ENCODE peak calls at places on chromosome 1, in seven cellular contexts. Z, E, Y, K, F, S and W are unnamed samples.

GRCh38 chr1:236063919-236064673 is 794 bp downstream of the NID1 start:
- DNase-seq in Y (peak), E (peak), Z (peak), F (peak), S (peak), K (peak), W (peak)

GRCh38 chr1:166166400-166166699 is 451 bp downstream of the FAM78B start:
- DNase-seq in S (no peak), Y (no peak), K (no peak), Z (no peak), E (peak), F (no peak), W (no peak)

GRCh38 chr1:205577874-205578658 is 53.7 kb downstream of the ELK4 start:
- DNase-seq in F (no peak), S (no peak), K (no peak), E (no peak), Z (peak), Y (no peak), W (peak)

GRCh38 chr1:68111804-68112436 is 61.5 kb upstream of the DIRAS3 start:
- DNase-seq in E (peak), K (no peak), F (peak), Y (peak), Z (peak), S (peak), W (peak)

GRCh38 chr1:196890668-196891067 is 2.8 kb downstream of the CFHR4 start:
- DNase-seq in Y (no peak), Z (no peak), S (no peak), E (no peak), F (no peak), K (no peak), W (no peak)

GRCh38 chr1:36523850-36524249 is 41.1 kb upstream of the CSF3R start:
- DNase-seq in K (no peak), E (no peak), F (no peak), Y (no peak), S (no peak), Z (no peak), W (no peak)

GRCh38 chr1:205774277-205775014 is 836 bp downstream of the RAB29 start:
- DNase-seq in Z (peak), K (no peak), E (peak), Y (peak), S (peak), F (peak), W (peak)

GRCh38 chr1:42167611-42168396 is 3.3 kb upstream of the GUCA2A start:
- DNase-seq in Y (no peak), E (no peak), S (no peak), Z (no peak), F (no peak), K (no peak), W (no peak)

GRCh38 chr1:180956028-180956640 is 43.4 kb downstream of the KIAA1614 start:
- DNase-seq in Z (peak), Y (no peak), E (no peak), K (no peak), S (no peak), F (no peak), W (no peak)

GRCh38 chr1:198556969-198557368 is 16.5 kb upstream of the ATP6V1G3 start:
- DNase-seq in E (no peak), Y (no peak), K (no peak), Z (no peak), S (no peak), F (peak), W (peak)

GRCh38 chr1:207805841-207806421 is 54.1 kb downstream of the CD46 start:
- DNase-seq in K (no peak), E (no peak), Z (no peak), F (peak), Y (peak), S (peak), W (peak)

GRCh38 chr1:161119379-161120061 is 1.6 kb downstream of the NIT1 start:
- DNase-seq in Z (peak), Y (peak), E (peak), K (no peak), F (peak), S (peak), W (peak)

GRCh38 chr1:82491301-82491986 is 690.7 kb downstream of the ADGRL2 start:
- DNase-seq in E (no peak), S (no peak), Z (no peak), K (no peak), Y (no peak), F (no peak), W (no peak)

GRCh38 chr1:74317663-74318062 is 82.5 kb downstream of the TNNI3K start:
- DNase-seq in Y (no peak), S (no peak), Z (no peak), K (no peak), E (no peak), F (no peak), W (no peak)

GRCh38 chr1:24890861-24891260 is 39.2 kb downstream of the RUNX3 start:
- DNase-seq in E (no peak), K (no peak), Y (no peak), Z (no peak), F (no peak), S (no peak), W (no peak)

DNA sequence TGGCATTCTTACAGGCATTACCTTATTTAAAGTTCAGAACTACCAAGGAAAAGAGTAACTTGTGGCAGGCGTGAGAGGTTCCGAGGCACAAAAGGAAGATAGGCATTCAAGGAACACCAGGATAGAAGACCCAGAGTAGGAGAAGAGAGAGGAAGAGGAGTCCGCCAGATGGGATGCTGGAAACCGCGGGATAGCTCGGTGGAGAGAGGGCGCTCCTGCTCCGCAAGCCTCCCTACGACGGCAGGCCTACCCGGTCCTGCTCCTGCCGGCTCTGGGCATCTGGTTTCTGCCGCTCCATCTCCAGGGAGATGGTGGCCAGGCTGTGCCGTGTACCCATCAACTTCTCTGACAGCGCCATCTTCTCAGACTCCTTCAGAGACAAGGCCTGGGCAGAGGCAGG is 5.4 kb upstream of the NBPF1 start:
- DNase-seq in Z (peak), K (peak), Y (no peak), F (peak), E (no peak), S (no peak), W (peak)
- TF ChIP-seq CTCF in Z (no peak), K (no peak), Y (no peak), F (no peak), E (no peak), S (no peak), W (no peak)

GRCh38 chr1:43653339-43653738 is 3.4 kb downstream of the KDM4A start:
- DNase-seq in Y (peak), F (no peak), S (peak), E (peak), K (no peak), Z (no peak), W (peak)
- TF ChIP-seq CTCF in Y (peak), F (no peak), S (peak), E (no peak), K (no peak), Z (peak), W (peak)

GRCh38 chr1:172176206-172176605 is 244.3 kb upstream of the C1orf105 start:
- DNase-seq in S (no peak), E (no peak), Z (no peak), K (no peak), Y (no peak), F (no peak), W (no peak)
- TF ChIP-seq CTCF in S (no peak), E (no peak), Z (no peak), K (no peak), Y (no peak), F (no peak), W (no peak)

GRCh38 chr1:231093158-231093922 is 53.3 kb upstream of the FAM89A start:
- DNase-seq in E (no peak), F (no peak), S (peak), Y (peak), Z (no peak), K (no peak), W (no peak)
- TF ChIP-seq CTCF in E (no peak), F (no peak), S (no peak), Y (peak), Z (peak), K (no peak), W (peak)

GRCh38 chr1:234599617-234600417 is 10.2 kb downstream of the IRF2BP2 start:
- DNase-seq in K (peak), Y (peak), F (peak), E (peak), S (peak), Z (peak), W (peak)
- TF ChIP-seq CTCF in K (no peak), Y (no peak), F (no peak), E (no peak), S (peak), Z (peak), W (no peak)

GRCh38 chr1:35443768-35444518 is 113.3 kb downstream of the KIAA0319L start:
- DNase-seq in F (no peak), Y (peak), S (no peak), K (no peak), Z (no peak), E (no peak), W (no peak)
- TF ChIP-seq CTCF in F (no peak), Y (peak), S (no peak), K (no peak), Z (peak), E (no peak), W (no peak)

GRCh38 chr1:214449371-214449770 is 102.0 kb downstream of the PTPN14 start:
- DNase-seq in F (no peak), E (peak), K (no peak), Z (no peak), S (no peak), Y (no peak), W (no peak)

GRCh38 chr1:214453109-214453722 is 98.2 kb downstream of the PTPN14 start:
- DNase-seq in F (no peak), Y (peak), S (peak), E (no peak), Z (no peak), K (no peak), W (no peak)

GRCh38 chr1:214454619-214455396 is 96.6 kb downstream of the PTPN14 start:
- DNase-seq in F (peak), E (no peak), Z (no peak), S (peak), K (no peak), Y (peak), W (no peak)

GRCh38 chr1:214451591-214451990 is 99.8 kb downstream of the PTPN14 start:
- DNase-seq in E (no peak), Z (no peak), F (no peak), S (no peak), K (no peak), Y (no peak), W (no peak)

DNA sequence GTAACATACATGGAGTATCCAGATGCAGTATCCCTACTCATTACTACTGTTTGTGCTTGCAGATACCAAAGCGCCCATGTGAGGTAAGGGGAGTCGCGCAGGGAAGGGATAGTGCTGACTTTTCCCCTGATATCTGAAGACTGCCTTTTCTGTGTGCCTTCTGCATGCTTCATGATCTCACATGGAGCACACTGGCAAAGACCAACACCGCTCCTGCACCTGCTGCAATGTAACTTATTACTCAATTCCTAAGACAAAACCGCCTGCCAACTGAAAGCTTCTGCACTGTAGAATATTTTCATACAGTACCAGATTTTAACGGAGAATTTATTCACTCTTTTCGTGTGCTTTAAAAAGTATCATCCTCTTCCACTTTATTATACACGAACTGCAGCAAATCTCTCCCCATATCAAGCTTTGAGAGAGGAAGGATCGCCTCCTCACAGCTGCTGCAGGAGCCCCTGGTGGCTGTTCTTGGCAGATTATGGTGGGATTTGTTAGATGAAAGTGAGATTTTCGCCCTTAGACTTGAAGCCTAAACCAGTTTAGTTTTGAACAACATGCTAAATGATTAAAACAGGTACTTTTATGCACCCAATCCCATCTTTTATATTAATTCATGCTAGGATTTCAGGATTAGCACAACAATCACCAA is 99.1 kb downstream of the PTPN14 start:
- DNase-seq in Y (no peak), K (no peak), F (no peak), E (no peak), Z (no peak), S (no peak), W (no peak)
- TF ChIP-seq CTCF in Y (no peak), K (no peak), F (no peak), E (no peak), Z (peak), S (no peak), W (no peak)

GRCh38 chr1:202957733-202958543 is at the start of gene ADIPOR1:
- DNase-seq in Y (peak), K (peak), Z (peak), S (peak), E (peak), F (peak), W (peak)
- TF ChIP-seq CTCF in Y (no peak), K (no peak), Z (no peak), S (no peak), E (no peak), F (no peak), W (no peak)